ENCODE peak calls at places on chromosome 12, in seven cellular contexts. Q, I, X, M, K, N and V are unnamed samples.

GRCh38 chr12:63362166-63362565 is 211.2 kb upstream of the AVPR1A start:
- DNase-seq in Q (no peak), I (no peak), X (no peak), M (no peak), K (no peak), N (no peak), V (no peak)

GRCh38 chr12:4379410-4379809 is at the start of gene FGF23:
- DNase-seq in Q (no peak), I (peak), X (peak), M (no peak), K (no peak), N (peak), V (no peak)

GRCh38 chr12:43914923-43915468 is 79.1 kb downstream of the TMEM117 start:
- DNase-seq in Q (no peak), I (peak), X (no peak), M (no peak), K (no peak), N (no peak), V (no peak)

GRCh38 chr12:66361703-66362102 is 59.4 kb downstream of the HELB start:
- DNase-seq in Q (no peak), I (no peak), X (no peak), M (no peak), K (no peak), N (no peak), V (no peak)

GRCh38 chr12:48286665-48287064 is 64.1 kb downstream of the ZNF641 start:
- DNase-seq in Q (no peak), I (peak), X (no peak), M (no peak), K (no peak), N (no peak), V (no peak)

GRCh38 chr12:123897221-123897620 is 75.4 kb downstream of the CCDC92 start:
- DNase-seq in Q (no peak), I (no peak), X (no peak), M (no peak), K (no peak), N (peak), V (no peak)

GRCh38 chr12:2384533-2385328 is 331.9 kb downstream of the CACNA1C start:
- DNase-seq in Q (no peak), I (no peak), X (no peak), M (no peak), K (no peak), N (peak), V (no peak)

GRCh38 chr12:42725839-42726238 is 136.3 kb upstream of the PRICKLE1 start:
- DNase-seq in Q (no peak), I (no peak), X (no peak), M (no peak), K (no peak), N (peak), V (no peak)

GRCh38 chr12:97159397-97159796 is 252.3 kb downstream of the NEDD1 start:
- DNase-seq in Q (no peak), I (no peak), X (no peak), M (no peak), K (no peak), N (no peak), V (no peak)

GRCh38 chr12:52170827-52171226 is 21.0 kb downstream of the KRT80 start:
- DNase-seq in Q (peak), I (no peak), X (no peak), M (no peak), K (no peak), N (no peak), V (no peak)

GRCh38 chr12:57241556-57242310 is 9.3 kb downstream of the STAC3 start:
- DNase-seq in Q (peak), I (no peak), X (peak), M (peak), K (peak), N (no peak), V (no peak)

GRCh38 chr12:6399884-6400670 is 16.1 kb downstream of the LTBR start:
- DNase-seq in Q (no peak), I (no peak), X (no peak), M (no peak), K (no peak), N (no peak), V (no peak)

GRCh38 chr12:21526053-21526452 is at the start of gene SPX:
- DNase-seq in Q (no peak), I (no peak), X (peak), M (no peak), K (no peak), N (no peak), V (no peak)

GRCh38 chr12:124036117-124037109 is 63.4 kb downstream of the ZNF664 start:
- DNase-seq in Q (no peak), I (peak), X (peak), M (no peak), K (no peak), N (peak), V (no peak)

GRCh38 chr12:13628067-13628466 is 353.3 kb downstream of the GRIN2B start:
- DNase-seq in Q (no peak), I (no peak), X (no peak), M (no peak), K (no peak), N (no peak), V (no peak)

GRCh38 chr12:49631336-49631907 is 8.1 kb downstream of the PRPF40B start:
- DNase-seq in Q (no peak), I (no peak), X (no peak), M (no peak), K (peak), N (no peak), V (no peak)

GRCh38 chr12:39380090-39380489 is 62.8 kb downstream of the KIF21A start:
- DNase-seq in Q (no peak), I (no peak), X (no peak), M (no peak), K (no peak), N (no peak), V (no peak)

GRCh38 chr12:53223391-53224267 is 8.4 kb downstream of the RARG start:
- DNase-seq in Q (no peak), I (no peak), X (no peak), M (no peak), K (peak), N (peak), V (peak)

GRCh38 chr12:108337235-108338223 is 1.6 kb downstream of the CMKLR1 start:
- DNase-seq in Q (no peak), I (peak), X (peak), M (no peak), K (no peak), N (peak), V (no peak)

GRCh38 chr12:21416611-21417121 is 20.8 kb upstream of the PYROXD1 start:
- DNase-seq in Q (no peak), I (no peak), X (no peak), M (no peak), K (no peak), N (peak), V (no peak)

GRCh38 chr12:106585237-106585834 is 2.5 kb downstream of the RFX4 start:
- DNase-seq in Q (no peak), I (no peak), X (no peak), M (no peak), K (no peak), N (no peak), V (no peak)

GRCh38 chr12:3698218-3698974 is 54.5 kb downstream of the CRACR2A start:
- DNase-seq in Q (no peak), I (no peak), X (peak), M (no peak), K (no peak), N (peak), V (no peak)

GRCh38 chr12:24608108-24608507 is 340.8 kb downstream of the BCAT1 start:
- DNase-seq in Q (no peak), I (no peak), X (no peak), M (no peak), K (no peak), N (no peak), V (no peak)

GRCh38 chr12:6996040-6996441 is 22.2 kb downstream of the LPCAT3 start:
- DNase-seq in Q (no peak), I (no peak), X (no peak), M (no peak), K (no peak), N (peak), V (no peak)

GRCh38 chr12:26100966-26101744 is 23.7 kb downstream of the BHLHE41 start:
- DNase-seq in Q (no peak), I (no peak), X (peak), M (no peak), K (no peak), N (no peak), V (no peak)

GRCh38 chr12:71160585-71160984 is 2.8 kb upstream of the TSPAN8 start:
- DNase-seq in Q (no peak), I (no peak), X (no peak), M (no peak), K (no peak), N (no peak), V (no peak)

GRCh38 chr12:97396989-97397388 is 65.6 kb upstream of the RMST start:
- DNase-seq in Q (no peak), I (no peak), X (no peak), M (no peak), K (no peak), N (no peak), V (no peak)

GRCh38 chr12:73863541-73863940 is 674.1 kb upstream of the ATXN7L3B start:
- DNase-seq in Q (no peak), I (no peak), X (no peak), M (no peak), K (no peak), N (peak), V (no peak)

GRCh38 chr12:79837575-79837974 is 97.3 kb downstream of the PPP1R12A start:
- DNase-seq in Q (no peak), I (no peak), X (no peak), M (no peak), K (no peak), N (no peak), V (no peak)

GRCh38 chr12:49903700-49904423 is at the start of gene FAIM2:
- DNase-seq in Q (peak), I (no peak), X (peak), M (no peak), K (peak), N (peak), V (no peak)

GRCh38 chr12:108701779-108702435 is 29.4 kb downstream of the CORO1C start:
- DNase-seq in Q (no peak), I (no peak), X (no peak), M (no peak), K (no peak), N (peak), V (no peak)

GRCh38 chr12:57215668-57216013 is 953 bp upstream of the NXPH4 start:
- DNase-seq in Q (no peak), I (no peak), X (peak), M (no peak), K (no peak), N (no peak), V (no peak)

GRCh38 chr12:49294086-49294803 is 702 bp upstream of the PRPH start:
- DNase-seq in Q (no peak), I (no peak), X (no peak), M (no peak), K (peak), N (no peak), V (no peak)

GRCh38 chr12:56935752-56936151 is 1.5 kb upstream of the SDR9C7 start:
- DNase-seq in Q (no peak), I (no peak), X (no peak), M (no peak), K (no peak), N (no peak), V (no peak)

GRCh38 chr12:4435537-4435936 is 10.1 kb downstream of the FGF6 start:
- DNase-seq in Q (no peak), I (no peak), X (no peak), M (no peak), K (no peak), N (no peak), V (no peak)

GRCh38 chr12:66251049-66251448 is 51.2 kb upstream of the HELB start:
- DNase-seq in Q (no peak), I (no peak), X (no peak), M (no peak), K (no peak), N (no peak), V (no peak)

GRCh38 chr12:57522887-57523705 is 472 bp downstream of the MBD6 start:
- DNase-seq in Q (peak), I (peak), X (peak), M (peak), K (peak), N (peak), V (no peak)

GRCh38 chr12:115096673-115097349 is 412.8 kb upstream of the TBX3 start:
- DNase-seq in Q (no peak), I (no peak), X (no peak), M (no peak), K (no peak), N (peak), V (no peak)

GRCh38 chr12:120649442-120650248 is 9.2 kb downstream of the CABP1 start:
- DNase-seq in Q (no peak), I (no peak), X (peak), M (no peak), K (no peak), N (no peak), V (no peak)